ENCODE peak calls at places on chromosomes 3 and 15, in seven cellular contexts. W, I, V, L, Q, F and Y are unnamed samples.

GRCh38 chr3:191246628-191247027 is 47.6 kb downstream of the OSTN start:
- DNase-seq in W (no peak), I (no peak), V (no peak), L (no peak), Q (peak; percentile 31), F (peak; percentile 32), Y (no peak)

GRCh38 chr15:69357773-69358765 is 56.1 kb upstream of the KIF23 start:
- DNase-seq in W (peak; percentile 76), I (no peak), V (no peak), L (peak; percentile 27), Q (no peak), F (no peak), Y (no peak)

GRCh38 chr3:189071452-189071851 is 100.3 kb upstream of the TPRG1 start:
- DNase-seq in W (no peak), I (no peak), V (no peak), L (no peak), Q (no peak), F (no peak), Y (no peak)

GRCh38 chr3:41199866-41200668 is 762 bp downstream of the CTNNB1 start:
- DNase-seq in W (no peak), I (peak; percentile 70), V (no peak), L (peak; percentile 21), Q (no peak), F (peak; percentile 22), Y (peak; percentile 64)

GRCh38 chr15:57675481-57676181 is 30.9 kb upstream of the POLR2M start:
- DNase-seq in W (peak; percentile 21), I (no peak), V (no peak), L (no peak), Q (no peak), F (no peak), Y (no peak)

GRCh38 chr3:143265501-143266070 is 146.0 kb downstream of the CHST2 start:
- DNase-seq in W (no peak), I (no peak), V (no peak), L (no peak), Q (no peak), F (peak; percentile 16), Y (no peak)

GRCh38 chr3:67819447-67819846 is 165.0 kb upstream of the SUCLG2 start:
- DNase-seq in W (no peak), I (no peak), V (no peak), L (no peak), Q (peak; percentile 4), F (no peak), Y (no peak)

GRCh38 chr3:13110678-13111116 is 37.5 kb upstream of the IQSEC1 start:
- DNase-seq in W (no peak), I (no peak), V (no peak), L (no peak), Q (no peak), F (peak; percentile 46), Y (no peak)

DNA sequence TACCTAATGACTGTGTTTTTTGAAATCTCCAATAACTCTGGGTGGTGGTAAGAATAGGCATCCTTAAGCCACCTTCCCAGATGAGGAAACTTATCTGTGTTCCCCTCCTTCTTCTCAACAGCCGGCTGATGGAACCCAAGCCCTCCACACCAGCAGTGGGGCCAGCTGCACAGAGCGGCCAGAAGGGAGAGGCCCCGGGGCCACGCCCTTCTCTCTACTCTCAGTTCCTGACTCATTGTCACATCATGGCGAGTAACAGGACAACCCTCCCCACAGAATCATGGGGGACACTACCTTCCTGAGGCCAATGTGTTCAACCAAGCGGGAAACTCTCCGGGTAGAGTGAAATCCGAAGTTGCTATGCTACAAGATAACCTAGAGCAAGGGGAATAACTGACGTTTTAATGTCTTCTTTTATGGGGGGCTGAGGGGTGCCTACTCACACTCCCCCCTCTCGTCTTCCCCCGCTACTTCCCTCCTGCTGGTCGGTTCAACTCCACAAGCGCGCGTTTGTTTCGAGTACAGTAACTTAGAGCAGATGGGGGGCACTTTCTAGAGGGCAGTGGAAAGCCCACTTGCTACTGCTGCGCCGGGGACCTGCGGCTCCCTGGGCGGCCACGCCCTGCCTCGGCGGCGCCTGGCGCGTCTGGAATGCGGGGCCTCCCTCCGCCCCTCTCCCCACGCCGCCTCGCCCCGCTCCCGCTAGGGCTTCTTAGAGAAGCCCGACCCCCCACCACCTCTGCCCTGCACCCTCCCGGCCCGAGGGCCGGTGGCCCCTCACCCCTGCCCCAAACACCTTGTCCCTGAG is 618 bp downstream of the ANXA2 start:
- DNase-seq in W (no peak), I (peak; percentile 83), V (peak; percentile 60), L (peak; percentile 52), Q (peak; percentile 87), F (no peak), Y (peak; percentile 63)
- TF ChIP-seq POLR2A in W (no peak), I (no peak), V (no peak), L (no peak), Q (peak; percentile 30), F (peak; percentile 7), Y (no peak)

GRCh38 chr3:98560911-98561310 is 29.1 kb downstream of the GPR15 start:
- DNase-seq in W (no peak), I (no peak), V (no peak), L (no peak), Q (no peak), F (no peak), Y (no peak)
- TF ChIP-seq POLR2A in W (no peak), I (no peak), V (no peak), L (no peak), Q (no peak), F (no peak), Y (no peak)

DNA sequence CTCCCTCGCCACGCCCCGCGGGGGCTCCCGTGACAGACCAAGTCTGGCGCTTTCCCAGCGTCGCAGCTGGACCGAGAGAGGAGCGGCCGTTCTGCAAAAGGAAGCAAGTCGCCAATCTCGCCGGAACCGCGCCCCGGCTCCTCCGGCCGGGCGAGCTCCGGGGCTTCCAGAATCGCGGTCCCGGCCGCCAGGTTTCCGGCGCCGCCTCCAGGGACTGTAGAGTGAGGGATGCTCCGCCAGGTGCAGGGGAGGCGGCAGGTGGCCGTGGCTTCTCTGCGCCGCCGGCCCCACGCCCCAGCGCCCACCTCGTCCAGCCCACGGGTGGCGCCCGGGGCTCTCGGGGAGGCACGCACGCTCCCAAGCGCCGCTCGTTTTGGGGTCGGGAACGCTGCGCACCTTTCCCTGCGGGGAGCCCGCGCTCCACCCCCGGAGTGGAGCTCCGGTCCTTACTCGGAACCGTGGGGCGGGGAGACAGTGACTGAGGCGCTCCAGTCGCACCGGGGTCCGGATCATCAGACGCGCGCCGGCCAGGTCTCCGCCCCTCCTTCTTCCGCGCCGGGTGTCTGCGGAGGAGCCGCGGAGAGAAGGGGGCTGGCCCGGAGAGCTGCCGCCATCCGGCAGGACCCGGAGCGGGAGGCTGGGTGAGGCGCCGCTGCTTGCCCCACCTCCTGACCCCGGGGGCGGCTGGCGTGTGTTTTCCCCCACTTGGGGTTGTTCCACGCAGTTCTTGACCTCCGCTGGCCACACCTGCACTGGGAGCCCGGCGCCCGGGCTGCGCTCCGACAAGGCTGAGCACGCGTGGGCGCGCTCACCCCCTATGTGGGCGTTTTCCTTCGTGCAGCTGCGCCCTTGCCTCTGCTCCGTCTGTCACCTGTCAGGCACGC is at the start of gene MCF2L2:
- DNase-seq in W (no peak), I (peak; percentile 83), V (peak; percentile 48), L (peak; percentile 40), Q (peak; percentile 19), F (no peak), Y (peak; percentile 48)
- TF ChIP-seq POLR2A in W (no peak), I (no peak), V (no peak), L (no peak), Q (no peak), F (no peak), Y (peak; percentile 15)

DNA sequence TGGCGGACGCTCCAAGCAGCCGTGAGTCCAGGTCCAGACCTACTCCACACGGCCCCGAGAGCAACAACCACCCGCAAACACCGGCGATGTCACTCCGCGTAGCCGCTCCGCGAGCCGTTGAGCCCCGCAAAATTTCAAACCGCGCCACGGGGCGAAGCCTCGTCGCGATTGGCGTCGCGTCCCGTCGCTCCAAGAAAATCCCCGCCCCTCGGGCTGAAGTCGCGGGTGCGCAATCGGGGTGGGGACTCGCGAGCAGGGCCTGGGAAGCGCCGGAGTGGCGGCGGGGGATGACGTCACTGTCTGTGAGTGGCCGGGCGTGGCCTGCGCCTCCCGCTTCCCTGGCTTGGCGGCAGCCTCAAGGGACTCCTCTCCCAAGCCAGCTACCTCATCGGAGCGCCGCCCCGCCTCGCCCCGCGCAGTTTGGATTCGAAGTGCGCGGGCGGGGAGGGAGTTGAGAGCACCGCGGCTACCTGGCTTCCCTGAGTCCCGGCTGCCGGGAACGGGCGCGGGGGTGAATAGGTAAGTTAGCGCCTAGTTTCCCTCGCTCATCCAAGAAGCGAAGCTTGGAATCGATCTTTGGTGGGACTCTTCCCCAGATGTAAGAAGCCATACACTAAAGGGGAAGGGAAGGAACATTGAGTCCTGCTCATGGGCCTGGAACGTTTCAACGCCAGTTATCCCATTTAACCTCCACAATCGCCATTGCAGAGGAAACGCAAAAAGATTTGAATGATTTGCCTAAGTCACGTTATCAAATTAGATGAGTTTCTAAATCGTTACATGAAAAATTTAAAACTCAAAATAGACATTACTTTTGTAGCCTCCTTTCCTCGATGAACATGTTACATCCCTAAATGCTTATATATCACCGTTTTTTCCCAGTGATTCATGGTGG is at the start of gene PRC1:
- DNase-seq in W (peak; percentile 95), I (peak; percentile 99), V (peak; percentile 98), L (peak; percentile 99), Q (peak; percentile 99), F (peak; percentile 93), Y (peak; percentile 100)
- TF ChIP-seq POLR2A in W (peak; percentile 60), I (peak; percentile 39), V (peak; percentile 83), L (peak; percentile 89), Q (peak; percentile 74), F (peak; percentile 82), Y (peak; percentile 95)

DNA sequence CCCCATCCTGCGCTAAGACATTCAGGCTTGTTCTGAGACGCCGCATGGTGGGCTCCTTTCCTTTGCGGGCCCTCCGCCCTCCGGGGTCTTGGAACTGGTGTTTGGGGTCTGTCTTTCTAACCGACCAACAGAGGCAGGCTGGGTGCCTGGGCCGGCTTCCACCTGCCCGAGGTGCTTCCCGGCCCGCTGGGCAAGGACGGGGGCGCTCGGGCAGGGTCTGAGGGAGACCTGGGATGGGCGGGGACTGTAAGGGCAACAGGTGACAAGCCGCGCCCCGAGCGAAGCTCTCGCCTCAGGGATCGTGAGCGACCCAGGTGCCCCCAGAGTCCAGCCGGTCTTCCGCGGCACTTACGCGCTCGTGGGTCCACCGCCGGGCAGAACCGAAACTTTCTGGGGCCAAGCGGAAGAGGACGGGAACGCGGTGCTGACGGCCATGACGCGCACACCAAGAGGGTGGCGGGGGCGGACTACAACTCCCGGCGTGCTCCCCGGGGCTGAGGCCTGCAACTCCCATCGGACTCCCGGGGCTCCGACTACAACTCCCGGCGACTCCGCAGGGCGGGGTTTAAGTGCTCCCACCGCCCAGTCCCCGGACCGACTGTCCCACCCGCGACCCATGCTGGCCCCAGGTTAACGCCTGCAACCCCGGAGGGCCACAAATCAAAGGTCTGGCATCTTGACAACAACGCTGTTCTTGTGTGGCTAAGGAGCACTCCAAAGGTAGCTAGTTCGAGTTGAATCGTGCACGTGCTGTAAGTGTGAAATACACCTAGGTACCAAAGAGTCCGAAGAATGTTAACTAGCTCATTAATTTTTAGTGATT is at the start of gene FYCO1:
- DNase-seq in W (peak; percentile 78), I (peak; percentile 97), V (peak; percentile 92), L (peak; percentile 92), Q (peak; percentile 84), F (peak; percentile 98), Y (peak; percentile 93)
- TF ChIP-seq POLR2A in W (peak; percentile 84), I (peak; percentile 82), V (peak; percentile 87), L (peak; percentile 86), Q (peak; percentile 42), F (no peak), Y (peak; percentile 72)